ENCODE peak calls at places on chromosomes 12 and 14, in four cellular contexts. M, F, K and A are unnamed samples.

GRCh38 chr12:129208566-129208965 is 355.3 kb downstream of the GLT1D1 start:
- DNase-seq in K (no peak), F (no peak), M (no peak), A (no peak)

GRCh38 chr14:94952097-94952496 is 182.2 kb upstream of the GSC start:
- DNase-seq in M (no peak), K (no peak), F (no peak), A (no peak)

GRCh38 chr14:102770910-102771543 is 6.2 kb upstream of the TRAF3 start:
- DNase-seq in M (no peak), F (no peak), K (no peak), A (no peak)

GRCh38 chr12:66398931-66399625 is 96.8 kb downstream of the HELB start:
- DNase-seq in F (no peak), K (no peak), M (no peak), A (no peak)

GRCh38 chr12:102573237-102573636 is 92.9 kb upstream of the IGF1 start:
- DNase-seq in F (no peak), K (no peak), M (no peak), A (no peak)

GRCh38 chr12:63499567-63499966 is 168.7 kb downstream of the DPY19L2 start:
- DNase-seq in M (no peak), F (no peak), K (no peak), A (no peak)

GRCh38 chr12:116456683-116457082 is 102.5 kb upstream of the MAP1LC3B2 start:
- DNase-seq in M (no peak), K (no peak), F (no peak), A (no peak)

GRCh38 chr12:108738165-108738564 is 6.8 kb upstream of the CORO1C start:
- DNase-seq in F (no peak), K (no peak), M (no peak), A (peak; percentile 37)

GRCh38 chr14:54252072-54252730 is 144.6 kb upstream of the CDKN3 start:
- DNase-seq in M (peak; percentile 91), K (no peak), F (no peak), A (no peak)

GRCh38 chr14:105859717-105860614 is 333.6 kb downstream of the TMEM121 start:
- DNase-seq in M (peak; percentile 57), K (peak; percentile 16), F (no peak), A (no peak)

GRCh38 chr14:63155511-63156189 is 48.6 kb upstream of the RHOJ start:
- DNase-seq in K (no peak), F (no peak), M (no peak), A (no peak)

GRCh38 chr12:11877102-11877826 is 193.5 kb upstream of the BCL2L14 start:
- DNase-seq in F (no peak), K (no peak), M (no peak), A (no peak)

GRCh38 chr12:38956337-38956736 is 50.9 kb upstream of the CPNE8 start:
- DNase-seq in M (no peak), K (no peak), F (no peak), A (no peak)

GRCh38 chr14:37493606-37494005 is 101.4 kb downstream of the FOXA1 start:
- DNase-seq in K (no peak), M (no peak), F (no peak), A (no peak)

GRCh38 chr14:104777808-104778249 is 17.7 kb downstream of the AKT1 start:
- DNase-seq in M (no peak), K (no peak), F (no peak), A (no peak)

GRCh38 chr12:131370321-131370720 is 340.6 kb upstream of the SFSWAP start:
- DNase-seq in K (no peak), M (no peak), F (no peak), A (no peak)

GRCh38 chr14:43872752-43873655 is 634.1 kb downstream of the FSCB start:
- DNase-seq in F (no peak), M (no peak), K (no peak), A (no peak)

GRCh38 chr12:84764006-84764405 is 148.6 kb downstream of the SLC6A15 start:
- DNase-seq in K (no peak), F (no peak), M (no peak), A (no peak)

GRCh38 chr12:52181757-52182156 is 10.1 kb downstream of the KRT80 start:
- DNase-seq in K (no peak), M (no peak), F (no peak), A (no peak)

GRCh38 chr12:82723093-82723492 is 36.4 kb downstream of the TMTC2 start:
- DNase-seq in F (no peak), M (no peak), K (no peak), A (no peak)

GRCh38 chr12:57889541-57889989 is 43.0 kb upstream of the CTDSP2 start:
- DNase-seq in M (no peak), F (peak; percentile 92), K (no peak), A (peak; percentile 11)

GRCh38 chr12:52741378-52742195 is 35.6 kb downstream of the KRT76 start:
- DNase-seq in K (no peak), F (no peak), M (no peak), A (peak; percentile 64)

DNA sequence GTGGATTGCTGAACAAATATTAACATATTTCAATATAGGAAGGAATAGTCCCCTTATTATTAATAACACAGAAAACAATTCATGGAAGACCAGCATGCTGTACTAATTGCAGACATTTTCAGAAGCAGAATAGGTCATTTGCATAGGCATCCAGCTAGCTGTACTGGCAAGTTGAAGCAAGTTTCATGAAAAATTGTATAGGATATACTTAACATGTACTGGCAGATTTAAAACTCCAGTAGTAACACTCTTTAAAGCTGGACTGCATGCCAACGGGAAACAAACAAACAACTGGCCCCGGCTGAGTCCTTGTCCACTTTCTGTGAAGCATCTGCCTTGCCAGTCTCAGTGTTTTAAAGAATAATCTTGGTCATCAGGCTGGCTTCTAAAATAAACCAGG is 122.2 kb upstream of the KRAS start:
- DNase-seq in M (no peak), F (no peak), K (no peak), A (no peak)
- H3K4me1 ChIP-seq in M (peaks cover 4% of the 10 kb centered on the region), F (no peaks in the 10 kb centered on the region), K (no peaks in the 10 kb centered on the region), A (no peaks in the 10 kb centered on the region)

DNA sequence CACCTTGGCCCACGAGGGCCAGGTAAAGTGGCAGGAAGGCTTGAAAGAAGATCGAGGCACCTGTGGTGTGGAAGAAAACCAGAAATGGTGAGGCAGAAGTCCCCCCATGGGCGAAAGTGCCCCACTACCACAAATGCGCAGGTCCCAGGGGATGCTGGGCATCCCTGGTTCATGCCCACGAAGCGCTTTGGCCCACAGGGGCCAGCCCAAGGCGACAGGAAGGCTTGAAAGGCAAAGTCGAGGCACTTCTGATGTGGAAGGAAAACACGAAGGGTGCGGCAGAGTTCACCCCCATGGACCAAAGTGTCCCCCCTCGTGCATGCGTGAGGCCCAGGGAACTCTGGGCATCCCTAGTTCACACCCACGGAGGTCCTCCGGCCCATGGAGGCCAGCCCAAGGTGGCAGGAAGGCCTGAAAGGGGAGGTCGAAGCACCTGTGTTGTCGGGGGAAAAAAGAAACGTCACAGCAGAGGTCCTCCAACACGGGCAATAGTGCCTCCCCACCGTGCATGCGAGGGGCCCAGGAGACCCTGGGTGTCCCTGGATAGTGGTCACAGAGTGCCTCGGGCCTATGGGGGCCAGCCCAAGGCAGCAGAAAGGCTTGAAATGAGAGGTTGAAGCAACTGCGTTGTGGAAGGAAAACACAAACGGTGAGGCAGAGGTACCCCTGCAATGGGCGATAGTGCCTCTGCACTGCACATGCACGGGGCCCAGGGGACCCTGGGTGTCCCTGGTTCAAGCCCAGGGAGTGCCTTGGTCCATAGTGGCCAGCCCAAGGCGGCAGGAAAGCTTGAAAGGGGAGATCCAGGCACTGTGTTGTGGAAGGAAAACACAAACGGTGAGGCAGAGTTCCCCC is 373.9 kb downstream of the ALG10 start:
- DNase-seq in K (peak; percentile 3), M (peak; percentile 31), F (peak; percentile 46), A (no peak)
- H3K9me3 ChIP-seq in K (peaks cover 34% of the 10 kb centered on the region), M (peaks cover 5% of the 10 kb centered on the region), F (peaks cover 4% of the 10 kb centered on the region), A (peaks cover 6% of the 10 kb centered on the region)

GRCh38 chr14:88750413-88750812 is 42.3 kb downstream of the EML5 start:
- DNase-seq in K (no peak), F (no peak), M (no peak), A (no peak)

GRCh38 chr14:88746042-88746441 is 46.7 kb downstream of the EML5 start:
- DNase-seq in M (no peak), K (no peak), F (no peak), A (no peak)

GRCh38 chr14:88750945-88751344 is 41.8 kb downstream of the EML5 start:
- DNase-seq in K (no peak), F (no peak), M (no peak), A (no peak)

GRCh38 chr14:88748288-88748687 is 44.5 kb downstream of the EML5 start:
- DNase-seq in F (no peak), K (no peak), M (no peak), A (no peak)

GRCh38 chr14:88749139-88749538 is 43.6 kb downstream of the EML5 start:
- DNase-seq in K (no peak), F (no peak), M (no peak), A (no peak)
- H3K4me3 ChIP-seq in K (no peak overlapping the region), F (no peak overlapping the region), M (no peak overlapping the region), A (no peak overlapping the region)

GRCh38 chr12:6180300-6181051 is 19.7 kb upstream of the CD9 start:
- DNase-seq in M (no peak), F (peak; percentile 85), K (no peak), A (peak; percentile 84)
- H3K4me1 ChIP-seq in M (peaks cover 41% of the 10 kb centered on the region), F (peaks cover 48% of the 10 kb centered on the region), K (peaks cover 24% of the 10 kb centered on the region), A (peaks cover 10% of the 10 kb centered on the region)

GRCh38 chr12:89261210-89261609 is 91.1 kb downstream of the DUSP6 start:
- DNase-seq in M (no peak), F (no peak), K (no peak), A (no peak)
- H3K9me3 ChIP-seq in M (no peaks in the 10 kb centered on the region), F (peaks cover 11% of the 10 kb centered on the region), K (no peaks in the 10 kb centered on the region), A (no peaks in the 10 kb centered on the region)

GRCh38 chr12:100101000-100101399 is 41.7 kb downstream of the BLTP3B start:
- DNase-seq in M (no peak), K (no peak), F (no peak), A (no peak)
- H3K4me3 ChIP-seq in M (no peak overlapping the region), K (no peak overlapping the region), F (no peak overlapping the region), A (no peak overlapping the region)

GRCh38 chr12:122078141-122079037 is at the start of gene MLXIP:
- DNase-seq in M (peak; percentile 88), K (peak; percentile 94), F (peak; percentile 95), A (peak; percentile 94)
- H3K4me1 ChIP-seq in M (peaks cover 19% of the 10 kb centered on the region), K (peaks cover 4% of the 10 kb centered on the region), F (peaks cover 48% of the 10 kb centered on the region), A (peaks cover 8% of the 10 kb centered on the region)

DNA sequence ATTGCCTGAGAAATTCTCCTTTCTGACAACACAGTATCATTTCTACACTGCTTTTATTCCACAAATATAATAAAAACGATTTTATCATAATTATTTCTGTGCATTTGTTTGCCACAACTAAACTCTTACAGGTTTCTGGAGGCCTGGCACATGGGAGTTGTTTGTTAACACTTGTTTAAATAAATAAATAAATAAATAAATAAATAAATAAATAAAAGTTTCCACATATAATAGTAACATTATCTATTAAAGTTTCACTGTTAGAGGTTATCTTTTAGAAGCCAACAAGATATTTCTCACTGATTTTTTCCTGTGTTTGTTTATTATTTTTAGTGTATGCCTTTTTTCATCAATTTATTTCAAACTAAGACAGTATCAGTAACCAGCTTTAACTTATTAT is 323.3 kb downstream of the FOXG1 start:
- DNase-seq in F (no peak), K (no peak), M (no peak), A (no peak)
- H3K9me3 ChIP-seq in F (no peaks in the 10 kb centered on the region), K (no peaks in the 10 kb centered on the region), M (no peaks in the 10 kb centered on the region), A (no peaks in the 10 kb centered on the region)

GRCh38 chr14:60093606-60094005 is 1.9 kb downstream of the PCNX4 start:
- DNase-seq in F (no peak), K (no peak), M (no peak), A (no peak)
- H3K4me3 ChIP-seq in F (peak overlapping the region; percentile 66), K (peak overlapping the region; percentile 72), M (peak overlapping the region; percentile 57), A (no peak overlapping the region)